ENCODE peak calls at places on chromosomes 11 and 22, in six cellular contexts. F, K, H, L, S and M are unnamed samples.

GRCh38 chr11:102047305-102047924 is at the start of gene CFAP300:
- DNase-seq in F (peak), K (peak), H (peak), L (peak), S (peak), M (peak)

GRCh38 chr11:117978982-117979381 is 7.2 kb upstream of the IL10RA start:
- DNase-seq in F (no peak), K (no peak), H (no peak), L (no peak), S (no peak), M (no peak)

GRCh38 chr22:37634505-37635002 is 4.9 kb upstream of the SH3BP1 start:
- DNase-seq in F (no peak), K (no peak), H (no peak), L (no peak), S (no peak), M (no peak)

GRCh38 chr11:34632105-34632780 is 11.3 kb downstream of the EHF start:
- DNase-seq in F (no peak), K (no peak), H (no peak), L (peak), S (peak), M (peak)

GRCh38 chr11:41351825-41352224 is 107.6 kb downstream of the LRRC4C start:
- DNase-seq in F (no peak), K (no peak), H (no peak), L (no peak), S (no peak), M (no peak)

GRCh38 chr11:101362643-101363042 is 221.2 kb downstream of the TRPC6 start:
- DNase-seq in F (no peak), K (no peak), H (no peak), L (no peak), S (no peak), M (no peak)

GRCh38 chr22:23829845-23830372 is 8.9 kb downstream of the DERL3 start:
- DNase-seq in F (no peak), K (no peak), H (no peak), L (no peak), S (no peak), M (no peak)

GRCh38 chr11:116887909-116888556 is 50.6 kb upstream of the APOA1 start:
- DNase-seq in F (no peak), K (no peak), H (no peak), L (no peak), S (no peak), M (no peak)

GRCh38 chr11:79236541-79236971 is 204.3 kb downstream of the TENM4 start:
- DNase-seq in F (no peak), K (no peak), H (no peak), L (no peak), S (no peak), M (no peak)

GRCh38 chr11:32704261-32704660 is 90.2 kb downstream of the CCDC73 start:
- DNase-seq in F (no peak), K (no peak), H (no peak), L (no peak), S (no peak), M (no peak)

GRCh38 chr11:68741536-68741935 is 9.8 kb downstream of the TESMIN start:
- DNase-seq in F (no peak), K (no peak), H (no peak), L (no peak), S (no peak), M (no peak)

GRCh38 chr11:34997872-34998548 is 81.6 kb downstream of the PDHX start:
- DNase-seq in F (no peak), K (no peak), H (no peak), L (no peak), S (no peak), M (no peak)

GRCh38 chr11:63599211-63600122 is 14.8 kb downstream of the PLAAT3 start:
- DNase-seq in F (no peak), K (no peak), H (no peak), L (no peak), S (peak), M (no peak)

GRCh38 chr11:114060402-114061052 is 1.0 kb downstream of the ZBTB16 start:
- DNase-seq in F (no peak), K (no peak), H (peak), L (no peak), S (peak), M (no peak)

GRCh38 chr22:30474683-30475424 is 3.0 kb upstream of the SEC14L3 start:
- DNase-seq in F (no peak), K (no peak), H (no peak), L (peak), S (no peak), M (no peak)

GRCh38 chr22:37896181-37896592 is 9.9 kb upstream of the MICALL1 start:
- DNase-seq in F (peak), K (no peak), H (no peak), L (no peak), S (no peak), M (peak)

GRCh38 chr11:12842933-12843636 is 166.0 kb upstream of the RASSF10 start:
- DNase-seq in F (no peak), K (no peak), H (no peak), L (peak), S (no peak), M (no peak)